ENCODE peak calls at places on chromosomes 3 and 15, in five cellular contexts. Y is adrenal gland, B is Calu3, S is fibroblast of mammary gland, I is endothelial cell. Z is an unnamed sample.
A peak's percentile ranks its signal among the peaks of the same experiment; 100 is the strongest.

GRCh38 chr15:68252925-68253534 is 23.5 kb upstream of the CLN6 start:
- DNase-seq in Y (no peak), S (peak; percentile 87), I (peak; percentile 38), B (peak; percentile 59), Z (peak; percentile 75)

GRCh38 chr3:33954956-33955355 is 156.5 kb downstream of the PDCD6IP start:
- DNase-seq in Y (no peak), I (no peak), B (no peak), S (peak; percentile 14), Z (peak; percentile 35)

GRCh38 chr3:81726735-81727134 is 34.7 kb downstream of the GBE1 start:
- DNase-seq in S (peak; percentile 79), I (no peak), Y (peak; percentile 21), B (no peak), Z (peak; percentile 37)

GRCh38 chr3:11206316-11206715 is 52.0 kb downstream of the HRH1 start:
- DNase-seq in I (no peak), S (no peak), B (no peak), Y (no peak), Z (no peak)

GRCh38 chr3:49519916-49520385 is 34.3 kb upstream of the BSN start:
- DNase-seq in S (no peak), I (no peak), B (no peak), Y (peak; percentile 48), Z (no peak)

GRCh38 chr3:50586763-50587070 is 17.4 kb downstream of the HEMK1 start:
- DNase-seq in Y (no peak), S (no peak), I (no peak), B (no peak), Z (no peak)

GRCh38 chr3:182925330-182925943 is 54.9 kb downstream of the DCUN1D1 start:
- DNase-seq in Y (peak; percentile 55), B (no peak), I (no peak), S (peak; percentile 75), Z (peak; percentile 67)

GRCh38 chr15:62985768-62986167 is 56.8 kb upstream of the TPM1 start:
- DNase-seq in S (peak; percentile 31), B (no peak), I (no peak), Y (no peak), Z (peak; percentile 51)

GRCh38 chr15:43915820-43916660 is 89.2 kb downstream of the WDR76 start:
- DNase-seq in Y (peak; percentile 49), B (no peak), S (no peak), I (no peak), Z (no peak)

GRCh38 chr3:122668930-122669730 is 11.5 kb upstream of the PARP14 start:
- DNase-seq in I (no peak), B (peak; percentile 61), Y (no peak), S (peak; percentile 79), Z (peak; percentile 44)

GRCh38 chr15:29669823-29670222 is 152.4 kb downstream of the TJP1 start:
- DNase-seq in B (no peak), I (no peak), S (no peak), Y (no peak), Z (no peak)

GRCh38 chr3:12591997-12592715 is 35.3 kb downstream of the MKRN2 start:
- DNase-seq in S (no peak), Y (peak; percentile 58), I (no peak), B (no peak), Z (no peak)

GRCh38 chr3:61560452-61561373 is 658 bp upstream of the PTPRG start:
- DNase-seq in B (peak; percentile 36), S (peak; percentile 79), I (peak; percentile 78), Y (peak; percentile 91), Z (peak; percentile 85)
- TF ChIP-seq CTCF in B (no peak), S (no peak), I (no peak), Y (no peak), Z (peak; percentile 17)

DNA sequence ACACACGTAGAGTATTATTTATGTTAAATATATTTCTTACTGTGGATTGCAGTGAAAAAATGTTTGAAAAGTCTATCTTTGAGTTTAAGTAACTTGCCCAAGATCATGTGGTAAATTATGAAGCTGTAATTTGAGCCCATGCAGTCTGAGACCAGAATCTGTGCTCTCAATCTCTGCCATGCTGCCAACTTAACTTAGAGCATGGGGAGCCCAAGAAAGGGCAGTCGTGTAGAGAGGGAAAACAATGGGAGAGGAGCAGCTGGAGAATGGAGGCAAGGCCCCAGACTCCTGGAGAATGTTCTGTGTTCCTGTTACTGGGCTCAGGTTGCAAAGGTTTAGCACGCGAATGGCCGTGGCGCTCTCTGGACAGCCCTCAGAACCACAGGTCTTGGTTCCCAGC is 311.6 kb upstream of the RASGRP1 start:
- DNase-seq in B (no peak), S (no peak), I (no peak), Y (no peak), Z (no peak)
- TF ChIP-seq CTCF in B (no peak), S (no peak), I (no peak), Y (no peak), Z (no peak)

DNA sequence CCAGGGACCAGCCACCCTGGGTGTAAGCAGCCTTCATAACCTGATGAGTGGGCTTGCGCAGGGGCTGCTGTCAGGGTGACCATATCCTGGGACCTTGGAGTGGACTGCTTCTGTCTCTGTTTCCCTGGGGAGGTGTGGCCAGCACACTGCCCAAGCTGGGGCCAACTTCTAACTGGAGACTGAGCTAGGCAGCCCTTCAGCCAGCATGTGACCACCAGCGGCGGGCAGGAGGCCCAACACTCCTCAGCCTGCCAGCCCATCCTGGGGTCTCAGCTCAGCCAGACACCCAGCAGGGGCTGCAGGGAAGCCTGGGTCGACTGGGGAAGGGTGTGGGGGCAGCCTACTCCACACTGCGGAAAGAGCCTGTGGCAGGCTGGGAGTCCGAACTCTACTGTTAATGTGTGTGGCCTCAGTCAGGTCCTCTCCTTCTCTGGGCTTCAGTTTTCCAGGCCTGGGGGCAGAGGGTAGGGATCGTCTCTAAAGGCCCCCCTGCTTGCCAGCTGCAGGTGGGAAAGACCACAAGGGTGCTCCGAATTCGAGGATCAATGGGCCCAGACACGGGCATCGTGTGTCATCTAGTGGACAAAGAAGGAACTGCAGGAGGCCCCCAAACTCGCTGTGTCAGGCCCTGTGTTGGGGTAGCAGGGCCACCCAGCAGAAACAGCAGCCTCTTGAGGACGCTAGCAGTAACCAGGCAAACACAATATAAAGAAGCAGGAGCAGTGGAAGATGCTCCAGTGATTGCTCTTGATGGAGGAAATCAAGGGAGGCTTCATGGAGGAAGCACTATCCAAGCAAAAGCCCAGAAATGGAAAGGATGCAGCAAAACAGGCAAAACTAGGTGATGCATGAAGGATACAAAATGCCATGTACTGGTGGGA is 2.0 kb upstream of the SEMA3G start:
- DNase-seq in I (peak; percentile 79), S (peak; percentile 53), Y (no peak), B (peak; percentile 80), Z (peak; percentile 56)
- TF ChIP-seq CTCF in I (peak; percentile 98), S (peak; percentile 99), Y (peak; percentile 100), B (peak; percentile 95), Z (peak; percentile 100)

DNA sequence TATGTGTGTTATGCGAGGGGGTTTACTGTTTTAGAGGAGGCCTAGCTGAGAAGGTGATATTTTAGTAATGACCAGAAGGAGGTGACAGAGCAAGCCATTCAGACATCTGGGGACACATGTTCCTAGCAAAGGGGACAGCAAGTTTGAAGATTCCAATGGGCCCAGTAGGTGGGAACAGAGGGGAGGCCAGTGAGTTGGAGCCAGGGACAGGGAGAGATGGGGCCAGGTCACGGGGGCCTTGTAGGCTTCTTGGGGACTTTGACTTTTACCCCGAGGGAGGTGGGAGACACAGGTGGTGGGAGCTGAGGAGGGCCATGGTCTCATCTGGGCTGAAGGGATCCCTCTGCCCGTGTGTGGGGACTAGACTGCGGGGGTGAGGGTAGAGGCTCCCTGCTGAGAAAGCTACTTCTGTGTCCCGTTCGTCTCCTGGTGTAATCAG is 72.5 kb downstream of the MGLL start:
- DNase-seq in Y (no peak), B (no peak), I (no peak), S (no peak), Z (no peak)
- TF ChIP-seq CTCF in Y (no peak), B (no peak), I (no peak), S (no peak), Z (no peak)

DNA sequence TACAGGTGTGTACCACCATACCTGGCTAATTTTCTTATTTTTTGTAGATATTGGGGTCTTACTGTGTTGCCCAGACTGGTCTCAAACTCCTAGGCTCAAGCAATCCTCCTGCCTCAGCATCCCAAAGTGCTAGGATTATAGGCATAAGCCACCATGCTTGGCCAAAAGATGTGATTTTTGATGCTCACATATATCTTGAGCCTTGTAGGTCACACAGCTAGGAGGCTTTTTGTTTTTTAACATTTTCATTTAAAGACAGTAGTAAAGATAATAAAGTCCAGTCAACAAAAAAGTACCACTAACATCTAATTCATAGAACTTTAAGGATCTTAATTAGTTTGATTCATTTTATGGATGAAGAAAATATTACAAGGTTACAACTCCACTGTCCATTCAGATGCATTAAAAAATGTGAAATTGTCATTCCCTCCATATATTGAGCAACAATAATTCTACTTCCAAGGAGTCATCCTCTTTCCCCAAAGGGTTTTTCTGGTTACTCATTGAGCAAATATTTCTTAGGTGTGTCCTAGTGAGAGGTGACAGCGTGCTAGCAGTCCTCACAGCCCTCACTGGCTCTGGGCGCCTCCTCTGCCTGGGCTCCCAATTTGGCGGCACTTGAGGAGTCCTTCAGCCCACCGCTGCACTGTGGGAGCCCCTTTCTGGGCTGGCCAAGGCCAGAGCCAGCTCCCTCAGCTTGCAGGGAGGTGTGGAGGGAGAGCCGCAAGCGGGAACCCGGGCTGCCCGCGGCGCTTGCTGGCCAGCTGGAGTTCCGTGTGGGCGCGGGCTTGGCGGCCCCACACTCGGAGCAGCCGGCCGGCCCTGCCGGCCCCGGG is 8.3 kb upstream of the TASOR start:
- DNase-seq in B (peak; percentile 36), S (peak; percentile 23), Y (no peak), I (no peak), Z (no peak)
- TF ChIP-seq CTCF in B (no peak), S (no peak), Y (no peak), I (no peak), Z (no peak)

DNA sequence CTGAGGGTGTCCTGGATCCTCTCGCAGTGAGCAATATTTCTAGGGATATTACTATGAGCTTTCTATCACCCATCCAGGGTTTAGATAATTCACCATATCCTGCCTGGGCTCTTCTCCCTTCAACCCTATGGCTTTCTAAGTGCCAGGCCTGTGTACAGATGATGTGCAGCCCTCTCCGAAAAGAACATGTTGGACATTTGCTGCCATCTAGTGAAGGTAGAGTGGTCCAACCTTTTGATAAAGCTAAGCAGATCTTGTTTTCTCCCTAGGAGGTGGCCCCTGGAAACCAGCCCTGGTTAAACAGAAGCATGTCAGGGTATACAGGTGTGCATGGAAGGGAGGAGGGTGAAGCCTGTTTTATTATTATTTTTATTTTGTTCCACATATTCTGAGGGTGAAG is 27.9 kb upstream of the SCN10A start:
- DNase-seq in Y (no peak), S (peak; percentile 72), I (peak; percentile 23), B (peak; percentile 37), Z (peak; percentile 82)
- TF ChIP-seq CTCF in Y (no peak), S (peak; percentile 55), I (no peak), B (peak; percentile 23), Z (peak; percentile 62)

GRCh38 chr3:142676151-142676550 is 47.7 kb upstream of the TRPC1 start:
- DNase-seq in B (no peak), Y (no peak), S (no peak), I (no peak), Z (no peak)

DNA sequence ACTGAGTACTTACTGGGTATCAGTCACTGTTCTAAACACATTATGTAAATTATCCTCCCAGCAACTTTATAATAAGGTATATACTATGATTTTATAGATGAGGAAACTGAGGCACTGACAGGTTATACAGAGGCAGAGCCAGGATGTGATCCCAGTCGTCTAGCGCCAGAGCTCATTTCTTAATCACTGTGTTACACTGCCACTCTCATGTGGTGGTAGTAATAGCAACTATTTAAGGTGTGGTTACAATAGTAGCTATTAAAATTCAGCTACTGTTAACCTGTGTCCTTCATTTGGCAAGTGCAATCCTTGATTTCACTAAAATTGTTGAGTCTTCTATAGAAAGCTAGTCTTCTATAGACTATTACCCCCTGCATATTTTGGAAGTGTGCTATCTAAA is 43.1 kb upstream of the TRPC1 start:
- DNase-seq in Y (no peak), S (no peak), I (no peak), B (peak; percentile 26), Z (no peak)
- TF ChIP-seq CTCF in Y (no peak), S (no peak), I (no peak), B (peak; percentile 34), Z (no peak)

Z was measured in cardiac muscle cell.